ENCODE peak calls at places on chromosomes 5 and 9, in seven cellular contexts. Q, M, U, O, V, G and B are unnamed samples.

GRCh38 chr9:91193658-91194391 is 167.9 kb downstream of the AUH start:
- DNase-seq in Q (peak), G (peak), V (peak), M (peak), O (peak), U (peak), B (peak)

GRCh38 chr9:109109962-109110325 is 9.8 kb downstream of the TMEM245 start:
- DNase-seq in Q (no peak), G (no peak), V (no peak), M (no peak), U (no peak), O (no peak), B (no peak)

GRCh38 chr9:27447036-27447700 is 76.9 kb upstream of the IFNK start:
- DNase-seq in M (peak), V (no peak), Q (no peak), U (no peak), O (no peak), G (no peak), B (no peak)

GRCh38 chr5:50420343-50420935 is 20.6 kb downstream of the EMB start:
- DNase-seq in O (no peak), Q (no peak), M (no peak), G (no peak), V (no peak), U (no peak), B (no peak)

GRCh38 chr5:136457390-136458094 is 92.2 kb upstream of the TRPC7 start:
- DNase-seq in M (no peak), U (no peak), O (no peak), Q (no peak), V (no peak), G (no peak), B (no peak)

GRCh38 chr5:68047035-68047434 is 168.5 kb upstream of the PIK3R1 start:
- DNase-seq in M (no peak), G (no peak), V (no peak), Q (no peak), U (no peak), O (no peak), B (no peak)

GRCh38 chr5:77369566-77369965 is 122.5 kb downstream of the WDR41 start:
- DNase-seq in Q (no peak), G (no peak), V (no peak), U (no peak), M (no peak), O (no peak), B (no peak)

GRCh38 chr5:14775857-14776256 is 95.7 kb downstream of the ANKH start:
- DNase-seq in O (no peak), Q (peak), G (peak), U (peak), M (no peak), V (no peak), B (no peak)

GRCh38 chr9:95508242-95508967 is 8.4 kb downstream of the PTCH1 start:
- DNase-seq in V (no peak), U (no peak), Q (no peak), O (peak), M (no peak), G (no peak), B (no peak)

GRCh38 chr5:82720213-82720612 is 357.0 kb downstream of the TMEM167A start:
- DNase-seq in V (no peak), O (no peak), M (no peak), Q (no peak), U (no peak), G (no peak), B (no peak)

DNA sequence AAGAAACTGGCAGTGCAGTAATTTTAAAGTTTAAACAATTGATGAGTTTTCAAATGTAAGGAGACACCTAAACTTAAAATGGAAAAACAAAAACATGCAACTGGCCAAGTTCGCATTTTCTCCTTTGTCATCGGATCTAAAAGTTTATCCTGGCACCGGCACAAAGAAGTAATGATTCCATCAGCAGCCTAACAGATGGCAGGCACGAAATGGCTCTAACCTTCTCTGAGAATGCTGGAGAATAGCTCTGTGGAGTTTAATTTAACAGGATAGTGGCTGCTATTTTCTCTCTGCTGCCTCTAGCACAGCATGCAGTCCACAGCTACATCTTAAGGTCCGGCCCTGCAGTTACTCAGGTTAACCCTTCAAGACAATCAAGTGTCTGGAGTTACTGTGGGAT is 82.2 kb downstream of the PRELID2 start:
- DNase-seq in M (no peak), G (no peak), V (no peak), O (no peak), U (no peak), Q (no peak), B (no peak)
- H3K27ac ChIP-seq in M (no peak), G (no peak), V (no peak), O (no peak), U (no peak), Q (no peak), B (no peak)

GRCh38 chr5:500491-500890 is 23.8 kb downstream of the SLC9A3 start:
- DNase-seq in U (no peak), V (no peak), M (no peak), Q (no peak), G (no peak), O (no peak), B (no peak)
- H3K27ac ChIP-seq in U (no peak), V (no peak), M (no peak), Q (no peak), G (no peak), O (no peak), B (no peak)

DNA sequence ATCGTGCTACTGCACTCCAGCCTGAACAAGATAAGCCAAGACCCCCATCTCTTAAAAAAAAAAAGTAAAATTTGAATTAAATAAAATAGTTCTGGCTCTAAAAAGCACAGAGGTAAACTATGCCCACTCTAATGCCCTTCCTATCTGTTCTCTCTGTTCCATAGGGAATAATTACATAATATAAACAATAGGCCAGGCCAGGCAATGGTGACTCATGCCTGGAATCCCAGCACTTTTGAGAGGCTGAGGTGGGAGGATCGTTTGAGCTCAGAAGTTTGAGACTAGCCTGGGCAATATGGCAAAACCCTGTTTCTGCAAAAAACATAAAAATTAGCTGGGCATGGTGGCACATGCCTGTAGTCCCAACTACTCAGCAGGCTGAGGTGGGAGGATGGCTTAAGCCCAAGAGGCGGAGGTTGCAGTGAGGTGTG is 47.4 kb downstream of the MYO10 start:
- DNase-seq in Q (no peak), O (no peak), M (no peak), V (no peak), U (no peak), G (no peak), B (no peak)
- H3K27ac ChIP-seq in Q (no peak), O (no peak), M (no peak), V (no peak), U (no peak), G (no peak), B (no peak)

GRCh38 chr9:115810166-115810565 is 343.4 kb upstream of the PAPPA start:
- DNase-seq in O (no peak), M (no peak), U (no peak), Q (no peak), G (no peak), V (no peak), B (no peak)
- H3K27ac ChIP-seq in O (no peak), M (no peak), U (no peak), Q (no peak), G (no peak), V (no peak), B (no peak)

GRCh38 chr5:74367241-74367733 is 273.2 kb downstream of the ENC1 start:
- DNase-seq in Q (no peak), G (peak), O (no peak), V (no peak), M (no peak), U (no peak), B (no peak)
- H3K27ac ChIP-seq in Q (no peak), G (peak), O (no peak), V (no peak), M (no peak), U (no peak), B (no peak)

DNA sequence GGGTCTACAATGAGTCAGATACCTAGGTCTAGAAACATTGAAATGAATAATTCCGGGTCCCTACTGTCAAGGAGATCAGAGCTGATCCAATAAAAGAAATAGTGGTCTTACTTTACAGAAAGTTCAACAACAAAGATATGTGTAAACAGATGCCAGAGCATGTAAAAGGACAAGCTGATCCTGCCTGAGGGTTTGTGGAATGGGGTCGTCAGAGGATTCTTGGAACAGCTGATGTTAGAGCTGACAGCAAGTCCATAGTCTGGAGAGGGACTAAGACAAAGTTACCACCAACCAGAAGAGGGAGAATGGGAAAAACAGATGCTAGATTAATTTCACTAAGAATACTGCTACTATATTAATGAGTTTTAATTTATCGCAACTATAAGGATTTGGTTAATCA is 71.5 kb downstream of the FREM1 start:
- DNase-seq in G (no peak), O (no peak), V (no peak), Q (no peak), U (no peak), M (no peak), B (no peak)
- H3K27ac ChIP-seq in G (no peak), O (no peak), V (no peak), Q (no peak), U (no peak), M (no peak), B (no peak)

GRCh38 chr5:142568996-142569335 is 116.9 kb downstream of the FGF1 start:
- DNase-seq in V (no peak), U (no peak), G (no peak), O (no peak), Q (no peak), M (no peak), B (no peak)

GRCh38 chr5:142571351-142571750 is 114.5 kb downstream of the FGF1 start:
- DNase-seq in U (no peak), Q (no peak), G (no peak), M (no peak), V (no peak), O (no peak), B (no peak)

GRCh38 chr5:142568271-142568995 is 117.5 kb downstream of the FGF1 start:
- DNase-seq in M (no peak), Q (no peak), G (no peak), U (peak), O (no peak), V (peak), B (no peak)

GRCh38 chr5:142571921-142572320 is 114.0 kb downstream of the FGF1 start:
- DNase-seq in O (no peak), M (no peak), U (no peak), G (no peak), Q (no peak), V (no peak), B (no peak)

DNA sequence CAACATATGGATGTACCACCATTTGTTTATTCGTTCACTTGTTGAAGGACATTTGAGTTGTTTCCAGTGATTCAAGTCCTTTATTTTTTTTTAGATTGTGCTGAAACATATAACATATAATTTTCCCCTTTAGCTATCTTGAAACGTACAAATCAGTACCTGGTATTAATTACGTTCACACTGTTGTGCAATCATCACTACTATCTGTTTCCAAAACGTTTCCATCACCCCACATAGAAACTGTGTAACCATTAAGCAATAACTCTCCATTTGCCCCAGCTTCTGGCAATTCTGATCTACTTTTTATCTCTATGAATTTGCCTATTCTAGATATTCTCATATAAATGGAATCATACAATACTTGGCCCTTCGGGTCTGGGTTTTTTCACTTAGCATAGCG is 116.0 kb downstream of the FGF1 start:
- DNase-seq in U (no peak), O (no peak), G (no peak), V (no peak), Q (no peak), M (no peak), B (no peak)
- H3K27ac ChIP-seq in U (no peak), O (no peak), G (no peak), V (peak), Q (no peak), M (no peak), B (no peak)